ENCODE peak calls at places on chromosomes 16 and 17, in ten cellular contexts. G, Y, R, B, L, F, K, V, P and H are unnamed samples.

GRCh38 chr16:85413713-85414663 is 199.1 kb upstream of the GSE1 start:
- DNase-seq in G (no peak), Y (no peak), R (no peak), B (peak; percentile 52), L (no peak), F (peak; percentile 21), K (no peak), V (no peak), P (no peak), H (no peak)

GRCh38 chr16:17350212-17350611 is 120.5 kb downstream of the XYLT1 start:
- DNase-seq in G (no peak), Y (no peak), R (no peak), B (peak; percentile 61), L (no peak), F (no peak), K (no peak), V (peak; percentile 81), P (no peak), H (no peak)

GRCh38 chr17:44820631-44821196 is 9.4 kb downstream of the GJC1 start:
- DNase-seq in G (no peak), Y (peak; percentile 67), R (no peak), B (peak; percentile 10), L (no peak), F (no peak), K (no peak), V (peak; percentile 94), P (no peak), H (no peak)

GRCh38 chr16:77993586-77993985 is 28.8 kb upstream of the CLEC3A start:
- DNase-seq in G (no peak), Y (no peak), R (no peak), B (no peak), L (no peak), F (no peak), K (peak; percentile 41), V (peak; percentile 30), P (no peak), H (no peak)

GRCh38 chr17:56739376-56739775 is 94.3 kb downstream of the C17orf67 start:
- DNase-seq in G (no peak), Y (no peak), R (no peak), B (no peak), L (no peak), F (no peak), K (no peak), V (peak; percentile 46), P (no peak), H (no peak)

GRCh38 chr17:8581002-8581658 is 49.4 kb downstream of the MYH10 start:
- DNase-seq in G (no peak), Y (no peak), R (no peak), B (no peak), L (no peak), F (no peak), K (no peak), V (no peak), P (no peak), H (peak; percentile 43)

GRCh38 chr17:45137561-45138305 is 2.2 kb downstream of the ACBD4 start:
- DNase-seq in G (no peak), Y (no peak), R (peak; percentile 23), B (no peak), L (peak; percentile 1), F (peak; percentile 16), K (no peak), V (no peak), P (no peak), H (no peak)

GRCh38 chr17:28944862-28945741 is 6.2 kb downstream of the PHF12 start:
- DNase-seq in G (no peak), Y (no peak), R (no peak), B (no peak), L (no peak), F (no peak), K (no peak), V (peak; percentile 64), P (no peak), H (no peak)

GRCh38 chr17:62821213-62822079 is 13.3 kb upstream of the MARCHF10 start:
- DNase-seq in G (no peak), Y (no peak), R (no peak), B (peak; percentile 31), L (no peak), F (no peak), K (no peak), V (no peak), P (no peak), H (no peak)

GRCh38 chr17:40122466-40122943 is 734 bp downstream of the MSL1 start:
- DNase-seq in G (no peak), Y (no peak), R (peak; percentile 70), B (peak; percentile 84), L (peak; percentile 79), F (peak; percentile 78), K (peak; percentile 63), V (peak; percentile 54), P (peak; percentile 61), H (peak; percentile 76)
- TF ChIP-seq CTCF in G (no peak), Y (peak; percentile 33), R (no peak), B (no peak), L (peak; percentile 23), F (peak; percentile 6), K (no peak), V (peak; percentile 22), P (no peak), H (peak; percentile 23)

GRCh38 chr16:10983175-10983558 is 38.8 kb downstream of the CLEC16A start:
- DNase-seq in G (no peak), Y (no peak), R (no peak), B (no peak), L (no peak), F (no peak), K (peak; percentile 27), V (no peak), P (no peak), H (no peak)
- TF ChIP-seq CTCF in G (no peak), Y (peak; percentile 4), R (no peak), B (no peak), L (no peak), F (no peak), K (peak; percentile 40), V (no peak), P (no peak), H (peak; percentile 37)

GRCh38 chr16:30839523-30840227 is 52.7 kb upstream of the ZNF629 start:
- DNase-seq in G (no peak), Y (no peak), R (no peak), B (no peak), L (peak; percentile 10), F (no peak), K (no peak), V (no peak), P (no peak), H (no peak)

GRCh38 chr16:30837904-30838303 is 50.9 kb upstream of the ZNF629 start:
- DNase-seq in G (no peak), Y (no peak), R (no peak), B (no peak), L (no peak), F (no peak), K (no peak), V (no peak), P (no peak), H (no peak)

GRCh38 chr16:30842971-30843370 is 50.9 kb downstream of the BCL7C start:
- DNase-seq in G (no peak), Y (no peak), R (no peak), B (no peak), L (no peak), F (no peak), K (no peak), V (no peak), P (no peak), H (no peak)

GRCh38 chr16:30841332-30841731 is 52.5 kb downstream of the BCL7C start:
- DNase-seq in G (no peak), Y (no peak), R (no peak), B (no peak), L (no peak), F (no peak), K (no peak), V (no peak), P (no peak), H (no peak)

DNA sequence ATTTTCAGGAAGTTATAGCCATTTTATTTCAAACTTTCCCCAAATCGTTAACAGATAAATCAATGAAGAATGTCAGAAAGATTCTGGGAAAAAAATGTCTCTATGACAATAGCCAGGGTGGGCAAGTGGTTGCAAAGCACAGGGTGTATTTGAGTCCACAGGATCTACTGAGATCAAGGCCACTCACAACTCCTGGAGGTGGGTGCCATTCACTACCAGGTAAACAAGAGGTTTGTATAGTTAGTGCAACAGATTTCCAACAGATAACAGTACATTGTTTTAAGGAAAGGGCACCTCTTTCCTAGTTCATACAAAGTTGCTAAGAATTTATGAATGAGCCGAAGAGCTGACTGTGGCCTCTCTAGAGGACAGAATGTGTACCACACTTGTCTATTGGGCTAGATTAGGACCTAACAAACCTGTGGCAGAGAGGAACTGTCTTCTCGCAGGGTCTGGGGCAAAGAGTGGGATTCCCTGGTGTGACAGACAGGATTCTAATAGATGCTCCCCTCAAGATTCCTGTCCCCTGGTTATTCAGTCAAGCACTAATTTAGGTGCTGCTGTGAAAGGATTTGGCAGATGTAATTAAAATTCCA is 52.0 kb upstream of the ZNF629 start:
- DNase-seq in G (no peak), Y (no peak), R (no peak), B (no peak), L (no peak), F (no peak), K (no peak), V (no peak), P (no peak), H (no peak)
- TF ChIP-seq CTCF in G (no peak), Y (no peak), R (no peak), B (no peak), L (no peak), F (no peak), K (peak; percentile 9), V (no peak), P (no peak), H (no peak)

GRCh38 chr16:63385714-63386113 is 1349.5 kb upstream of the CDH8 start:
- DNase-seq in G (no peak), Y (no peak), R (no peak), B (no peak), L (no peak), F (no peak), K (no peak), V (no peak), P (no peak), H (no peak)
- TF ChIP-seq CTCF in G (no peak), Y (no peak), R (no peak), B (no peak), L (no peak), F (no peak), K (no peak), V (no peak), P (no peak), H (no peak)